ENCODE peak calls at places on chromosomes 4 and X, in five cellular contexts. E is substantia nigra; K is posterior cingulate gyrus; R is AG09309; U is stimulated activated naive B cell treated with anti-CD40 and anti-IgM and Interleukin-4, amounts not matched to agents 10 μg/mL and 1 μg/mL and 100 μg/mL, for 72 hours. G is an unnamed sample.

GRCh38 chr4:172786039-172786792 is 382.4 kb upstream of the GALNT7 start:
- DNase-seq in E (no peak), K (no peak), R (no peak), U (no peak), G (no peak)

GRCh38 chr4:164536829-164537228 is 217.1 kb upstream of the SMIM31 start:
- DNase-seq in E (no peak), K (no peak), R (peak), U (no peak), G (peak)

GRCh38 chr4:183399616-183400015 is 44.8 kb upstream of the CDKN2AIP start:
- DNase-seq in E (no peak), K (no peak), R (no peak), U (no peak), G (no peak)

GRCh38 chr4:25953740-25954139 is 39.7 kb downstream of the SMIM20 start:
- DNase-seq in E (no peak), K (no peak), R (no peak), U (no peak), G (no peak)

GRCh38 chrX:141902366-141902765 is 1.3 kb upstream of the MAGEC1 start:
- DNase-seq in E (no peak), K (no peak), R (no peak), U (no peak), G (no peak)

GRCh38 chrX:106897259-106897658 is 5.9 kb downstream of the RIPPLY1 start:
- DNase-seq in E (no peak), K (no peak), R (no peak), U (no peak), G (no peak)

GRCh38 chrX:87525771-87526229 is 8.2 kb downstream of the KLHL4 start:
- DNase-seq in E (no peak), K (no peak), R (no peak), U (no peak), G (no peak)

GRCh38 chrX:39222361-39223113 is 421.3 kb downstream of the MID1IP1 start:
- DNase-seq in E (no peak), K (no peak), R (no peak), U (no peak), G (no peak)

GRCh38 chr4:124948976-124949597 is 236.6 kb upstream of the ANKRD50 start:
- DNase-seq in E (no peak), K (no peak), R (no peak), U (no peak), G (no peak)

GRCh38 chr4:56757821-56758400 is 63.6 kb downstream of the SPINK2 start:
- DNase-seq in E (no peak), K (peak), R (peak), U (peak), G (peak)

G was measured in GM04503.